ENCODE peak calls at places on chromosome 16, in six cellular contexts. Y is Jurkat, Clone E6-1; Z is IMR-90; G is fibroblast of the aortic adventitia; T is tibial artery; U is AG04450. D is an unnamed sample.

GRCh38 chr16:66510711-66511614 is 39.0 kb downstream of the TK2 start:
- DNase-seq in U (no peak), G (peak; percentile 36), T (peak; percentile 81), Z (no peak), Y (no peak), D (no peak)

GRCh38 chr16:79066621-79067020 is 533.9 kb downstream of the MAF start:
- DNase-seq in G (no peak), Z (no peak), Y (no peak), T (no peak), U (no peak), D (no peak)

GRCh38 chr16:81521141-81521626 is 76.6 kb downstream of the CMIP start:
- DNase-seq in U (no peak), Y (peak; percentile 85), T (peak; percentile 62), G (no peak), Z (no peak), D (no peak)

GRCh38 chr16:47855431-47855830 is 300.4 kb downstream of the ABCC12 start:
- DNase-seq in Y (no peak), G (no peak), Z (no peak), T (no peak), U (no peak), D (no peak)

GRCh38 chr16:3640207-3640606 is 14.3 kb upstream of the DNASE1 start:
- DNase-seq in U (no peak), Y (no peak), G (no peak), T (no peak), Z (no peak), D (no peak)

GRCh38 chr16:66325977-66326376 is 40.5 kb upstream of the CDH5 start:
- DNase-seq in U (no peak), Z (no peak), G (no peak), Y (no peak), T (no peak), D (no peak)

GRCh38 chr16:49483251-49483650 is 109.6 kb downstream of the C16orf78 start:
- DNase-seq in G (no peak), U (no peak), T (peak; percentile 55), Y (no peak), Z (no peak), D (no peak)

GRCh38 chr16:83903739-83904138 is 4.8 kb downstream of the MLYCD start:
- DNase-seq in T (no peak), Y (no peak), Z (peak; percentile 60), U (no peak), G (no peak), D (peak; percentile 55)

GRCh38 chr16:55297910-55298175 is 26.2 kb upstream of the IRX6 start:
- DNase-seq in T (no peak), G (peak; percentile 8), Z (peak; percentile 4), Y (no peak), U (no peak), D (no peak)

GRCh38 chr16:67873435-67874146 is 739 bp downstream of the EDC4 start:
- DNase-seq in T (no peak), Z (peak; percentile 7), Y (no peak), U (no peak), G (peak; percentile 18), D (peak; percentile 16)

GRCh38 chr16:3112058-3112880 is at the start of gene ZNF205:
- DNase-seq in U (no peak), T (peak; percentile 83), Z (peak; percentile 70), G (peak; percentile 80), Y (no peak), D (peak; percentile 74)

GRCh38 chr16:85394511-85395206 is 218.5 kb upstream of the GSE1 start:
- DNase-seq in U (no peak), Y (no peak), Z (no peak), G (no peak), T (peak; percentile 64), D (no peak)

GRCh38 chr16:2243031-2243528 is 6.8 kb downstream of the DNASE1L2 start:
- DNase-seq in Y (no peak), G (no peak), Z (no peak), U (no peak), T (no peak), D (no peak)

GRCh38 chr16:77794586-77794985 is 6.2 kb downstream of the VAT1L start:
- DNase-seq in Y (no peak), T (no peak), Z (peak; percentile 92), G (peak; percentile 78), U (peak; percentile 47), D (no peak)

GRCh38 chr16:22300427-22301071 is 3.3 kb downstream of the POLR3E start:
- DNase-seq in Y (no peak), T (no peak), U (peak; percentile 30), Z (peak; percentile 62), G (peak; percentile 60), D (peak; percentile 75)

GRCh38 chr16:53129281-53130192 is 74.7 kb downstream of the CHD9 start:
- DNase-seq in G (peak; percentile 71), U (peak; percentile 48), Z (peak; percentile 81), T (no peak), Y (no peak), D (peak; percentile 74)

GRCh38 chr16:88534731-88535141 is 35.5 kb upstream of the ZC3H18 start:
- DNase-seq in T (no peak), U (no peak), Y (no peak), Z (peak; percentile 29), G (no peak), D (peak; percentile 50)

GRCh38 chr16:4344659-4345438 is 6.3 kb downstream of the PAM16 start:
- DNase-seq in Z (peak; percentile 10), Y (no peak), T (no peak), G (peak; percentile 32), U (no peak), D (no peak)

GRCh38 chr16:2365895-2366294 is 25.4 kb upstream of the ABCA3 start:
- DNase-seq in T (no peak), Y (no peak), G (peak; percentile 74), U (peak; percentile 18), Z (peak; percentile 70), D (peak; percentile 83)

GRCh38 chr16:10097273-10097672 is 85.0 kb downstream of the GRIN2A start:
- DNase-seq in T (no peak), G (no peak), Z (no peak), U (no peak), Y (no peak), D (no peak)

GRCh38 chr16:3101018-3101840 is 2.1 kb upstream of the ZSCAN10 start:
- DNase-seq in Z (no peak), T (no peak), Y (peak; percentile 49), G (no peak), U (no peak), D (peak; percentile 33)

GRCh38 chr16:65070831-65071230 is 51.0 kb downstream of the CDH11 start:
- DNase-seq in Y (no peak), U (peak; percentile 90), T (peak; percentile 83), Z (peak; percentile 99), G (peak; percentile 95), D (peak; percentile 99)

GRCh38 chr16:70749681-70750601 is 51.0 kb downstream of the VAC14 start:
- DNase-seq in T (no peak), U (no peak), Z (no peak), Y (no peak), G (no peak), D (no peak)

GRCh38 chr16:58500329-58501241 is 642 bp downstream of the NDRG4 start:
- DNase-seq in T (peak; percentile 50), Y (no peak), U (no peak), Z (no peak), G (no peak), D (no peak)

GRCh38 chr16:71883193-71883848 is 661 bp downstream of the ZNF821 start:
- DNase-seq in Z (peak; percentile 6), Y (no peak), U (no peak), G (peak; percentile 13), T (no peak), D (no peak)

GRCh38 chr16:4681471-4682083 is 11.8 kb upstream of the NUDT16L1 start:
- DNase-seq in G (no peak), U (no peak), T (no peak), Y (no peak), Z (no peak), D (no peak)

DNA sequence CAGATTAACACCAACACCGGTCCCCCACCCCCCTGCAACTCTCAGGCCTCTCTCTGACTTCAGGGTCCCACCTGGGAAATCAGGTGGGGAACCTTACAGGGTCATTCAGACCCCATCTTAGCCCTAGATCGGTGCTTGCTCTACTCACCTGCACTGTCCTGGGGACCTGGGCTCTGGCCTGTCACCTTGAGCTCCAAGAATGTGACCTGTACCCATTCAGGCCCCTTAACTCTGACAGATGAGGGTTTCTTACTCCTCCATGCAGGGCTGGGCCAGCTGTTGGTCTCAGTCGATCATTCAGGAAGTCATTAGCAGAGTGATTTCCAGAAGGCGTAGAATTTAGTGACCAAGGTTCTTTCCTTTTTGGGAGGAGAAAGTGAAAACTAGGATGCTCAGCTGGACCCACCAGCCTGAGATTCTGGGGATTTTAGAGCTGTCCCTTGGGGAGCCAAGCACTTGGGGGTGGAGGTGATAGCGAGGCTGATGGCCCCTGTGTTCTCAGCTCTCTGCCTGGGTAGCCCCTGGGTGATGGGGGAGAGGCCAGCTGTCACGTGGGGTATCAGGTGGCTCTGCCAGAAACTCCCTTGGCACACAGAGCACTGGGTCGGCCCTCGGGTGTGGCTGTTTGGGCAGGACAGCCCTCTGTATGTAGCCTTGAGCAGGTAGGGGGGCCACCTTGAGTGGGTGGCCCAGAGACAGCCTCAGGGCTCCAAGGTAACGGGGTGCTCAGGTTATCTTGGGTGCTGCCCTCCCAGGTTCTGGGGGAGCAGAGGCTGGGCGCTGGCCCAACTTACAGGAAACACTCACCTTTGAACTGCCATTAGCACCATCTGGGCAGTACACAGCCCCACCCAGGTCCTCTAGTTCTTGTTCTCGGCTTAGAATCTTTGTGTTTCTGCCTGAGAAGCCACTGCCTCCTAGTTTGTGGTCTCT is 734 bp downstream of the MVP start:
- DNase-seq in T (peak; percentile 82), G (peak; percentile 66), Z (no peak), U (no peak), Y (no peak), D (no peak)
- H3K4me3 ChIP-seq in T (peak overlapping the region; percentile 72), G (peak overlapping the region; percentile 81), Z (peak overlapping the region; percentile 85), U (peak overlapping the region; percentile 93), Y (peak overlapping the region; percentile 53), D (peak overlapping the region; percentile 75)

GRCh38 chr16:20678242-20678641 is 19.2 kb downstream of the ACSM1 start:
- DNase-seq in G (no peak), T (no peak), Z (no peak), U (no peak), Y (no peak), D (no peak)
- H3K4me3 ChIP-seq in G (no peak overlapping the region), T (no peak overlapping the region), Z (no peak overlapping the region), U (no peak overlapping the region), Y (no peak overlapping the region), D (no peak overlapping the region)

GRCh38 chr16:51149251-51149661 is 1.8 kb downstream of the SALL1 start:
- DNase-seq in T (no peak), G (no peak), U (no peak), Z (no peak), Y (no peak), D (no peak)

GRCh38 chr16:51146256-51146924 is 4.7 kb downstream of the SALL1 start:
- DNase-seq in Z (peak; percentile 75), Y (peak; percentile 7), U (no peak), G (peak; percentile 71), T (no peak), D (peak; percentile 59)

GRCh38 chr16:51149721-51150158 is 1.3 kb downstream of the SALL1 start:
- DNase-seq in Z (no peak), T (no peak), Y (no peak), G (no peak), U (no peak), D (no peak)

GRCh38 chr16:51148674-51149228 is 2.3 kb downstream of the SALL1 start:
- DNase-seq in T (no peak), G (peak; percentile 39), Y (no peak), Z (no peak), U (no peak), D (peak; percentile 27)

GRCh38 chr16:51147776-51148673 is 3.0 kb downstream of the SALL1 start:
- DNase-seq in Z (no peak), U (no peak), G (no peak), T (no peak), Y (no peak), D (no peak)
- H3K4me3 ChIP-seq in Z (peak overlapping the region; percentile 17), U (peak overlapping the region; percentile 82), G (no peak overlapping the region), T (no peak overlapping the region), Y (no peak overlapping the region), D (no peak overlapping the region)

GRCh38 chr16:46730801-46731690 is 17.1 kb downstream of the MYLK3 start:
- DNase-seq in G (no peak), U (no peak), T (no peak), Z (no peak), Y (no peak), D (no peak)
- H3K4me3 ChIP-seq in G (no peak overlapping the region), U (no peak overlapping the region), T (no peak overlapping the region), Z (no peak overlapping the region), Y (no peak overlapping the region), D (no peak overlapping the region)

D was measured in cardiac fibroblast.